ENCODE peak calls at places on chromosomes 13 and 19, in nine cellular contexts. One of them, this sample, is unnamed.

GRCh38 chr13:55403887-55404487 is 1736.7 kb upstream of the PRR20A start:
- DNase-seq in GM23248: no peak
- DNase-seq in body of pancreas: no peak
- DNase-seq in PC-3: no peak
- DNase-seq in psoas muscle: no peak
- DNase-seq in Peyer's patch: no peak
- DNase-seq in IMR-90: no peak
- DNase-seq in endodermal cell: no peak
- DNase-seq in left ventricle myocardium inferior: no peak
- DNase-seq in this sample: no peak

GRCh38 chr19:18883530-18884304 is 12.2 kb downstream of the CERS1 start:
- DNase-seq in GM23248: no peak
- DNase-seq in body of pancreas: no peak
- DNase-seq in PC-3: no peak
- DNase-seq in psoas muscle: no peak
- DNase-seq in Peyer's patch: no peak
- DNase-seq in IMR-90: no peak
- DNase-seq in endodermal cell: no peak
- DNase-seq in left ventricle myocardium inferior: no peak
- DNase-seq in this sample: no peak

GRCh38 chr13:27171244-27171829 is at the start of gene USP12:
- DNase-seq in GM23248: no peak
- DNase-seq in body of pancreas: no peak
- DNase-seq in PC-3: no peak
- DNase-seq in psoas muscle: no peak
- DNase-seq in Peyer's patch: no peak
- DNase-seq in IMR-90: peak
- DNase-seq in endodermal cell: peak
- DNase-seq in left ventricle myocardium inferior: peak
- DNase-seq in this sample: peak

GRCh38 chr13:37708101-37708500 is 109.5 kb upstream of the POSTN start:
- DNase-seq in GM23248: no peak
- DNase-seq in body of pancreas: no peak
- DNase-seq in PC-3: no peak
- DNase-seq in psoas muscle: no peak
- DNase-seq in Peyer's patch: no peak
- DNase-seq in IMR-90: no peak
- DNase-seq in endodermal cell: no peak
- DNase-seq in left ventricle myocardium inferior: no peak
- DNase-seq in this sample: no peak

GRCh38 chr13:73579574-73580274 is 520.9 kb downstream of the KLF5 start:
- DNase-seq in GM23248: no peak
- DNase-seq in body of pancreas: no peak
- DNase-seq in PC-3: no peak
- DNase-seq in psoas muscle: no peak
- DNase-seq in Peyer's patch: no peak
- DNase-seq in IMR-90: no peak
- DNase-seq in endodermal cell: no peak
- DNase-seq in left ventricle myocardium inferior: no peak
- DNase-seq in this sample: no peak

GRCh38 chr19:12837225-12837624 is 1.1 kb upstream of the MAST1 start:
- DNase-seq in GM23248: no peak
- DNase-seq in body of pancreas: no peak
- DNase-seq in PC-3: peak
- DNase-seq in psoas muscle: no peak
- DNase-seq in Peyer's patch: no peak
- DNase-seq in IMR-90: no peak
- DNase-seq in endodermal cell: no peak
- DNase-seq in left ventricle myocardium inferior: no peak
- DNase-seq in this sample: no peak

GRCh38 chr19:2992958-2993357 is 15.6 kb downstream of the TLE6 start:
- DNase-seq in GM23248: no peak
- DNase-seq in body of pancreas: no peak
- DNase-seq in PC-3: no peak
- DNase-seq in psoas muscle: no peak
- DNase-seq in Peyer's patch: no peak
- DNase-seq in IMR-90: no peak
- DNase-seq in endodermal cell: no peak
- DNase-seq in left ventricle myocardium inferior: no peak
- DNase-seq in this sample: no peak

GRCh38 chr13:82879921-82880320 is 1002.4 kb downstream of the SLITRK1 start:
- DNase-seq in GM23248: no peak
- DNase-seq in body of pancreas: no peak
- DNase-seq in PC-3: no peak
- DNase-seq in psoas muscle: no peak
- DNase-seq in Peyer's patch: no peak
- DNase-seq in IMR-90: no peak
- DNase-seq in endodermal cell: no peak
- DNase-seq in left ventricle myocardium inferior: no peak
- DNase-seq in this sample: no peak

GRCh38 chr19:3110126-3110825 is 16.1 kb downstream of the GNA11 start:
- DNase-seq in GM23248: no peak
- DNase-seq in body of pancreas: no peak
- DNase-seq in PC-3: no peak
- DNase-seq in psoas muscle: no peak
- DNase-seq in Peyer's patch: no peak
- DNase-seq in IMR-90: no peak
- DNase-seq in endodermal cell: no peak
- DNase-seq in left ventricle myocardium inferior: no peak
- DNase-seq in this sample: no peak

GRCh38 chr13:112741835-112742570 is 52.2 kb downstream of the ATP11A start:
- DNase-seq in GM23248: no peak
- DNase-seq in body of pancreas: no peak
- DNase-seq in PC-3: no peak
- DNase-seq in psoas muscle: no peak
- DNase-seq in Peyer's patch: peak
- DNase-seq in IMR-90: no peak
- DNase-seq in endodermal cell: no peak
- DNase-seq in left ventricle myocardium inferior: no peak
- DNase-seq in this sample: no peak

GRCh38 chr19:34366670-34367423 is 1.9 kb downstream of the GPI start:
- DNase-seq in GM23248: peak
- DNase-seq in body of pancreas: no peak
- DNase-seq in PC-3: no peak
- DNase-seq in psoas muscle: no peak
- DNase-seq in Peyer's patch: no peak
- DNase-seq in IMR-90: peak
- DNase-seq in endodermal cell: no peak
- DNase-seq in left ventricle myocardium inferior: no peak
- DNase-seq in this sample: no peak

GRCh38 chr19:1582201-1582600 is 10.5 kb downstream of the MBD3 start:
- DNase-seq in GM23248: no peak
- DNase-seq in body of pancreas: no peak
- DNase-seq in PC-3: no peak
- DNase-seq in psoas muscle: no peak
- DNase-seq in Peyer's patch: no peak
- DNase-seq in IMR-90: no peak
- DNase-seq in endodermal cell: no peak
- DNase-seq in left ventricle myocardium inferior: no peak
- DNase-seq in this sample: no peak

GRCh38 chr13:113845723-113846638 is 17.9 kb downstream of the GAS6 start:
- DNase-seq in GM23248: no peak
- DNase-seq in body of pancreas: no peak
- DNase-seq in PC-3: no peak
- DNase-seq in psoas muscle: no peak
- DNase-seq in Peyer's patch: peak
- DNase-seq in IMR-90: no peak
- DNase-seq in endodermal cell: peak
- DNase-seq in left ventricle myocardium inferior: no peak
- DNase-seq in this sample: no peak

GRCh38 chr19:8302357-8302691 is 5.8 kb downstream of the CD320 start:
- DNase-seq in GM23248: no peak
- DNase-seq in body of pancreas: peak
- DNase-seq in PC-3: no peak
- DNase-seq in psoas muscle: peak
- DNase-seq in Peyer's patch: no peak
- DNase-seq in IMR-90: no peak
- DNase-seq in endodermal cell: no peak
- DNase-seq in left ventricle myocardium inferior: peak
- DNase-seq in this sample: peak

GRCh38 chr13:28494537-28494860 is 429 bp downstream of the FLT1 start:
- DNase-seq in GM23248: peak
- DNase-seq in body of pancreas: no peak
- DNase-seq in PC-3: no peak
- DNase-seq in psoas muscle: no peak
- DNase-seq in Peyer's patch: no peak
- DNase-seq in IMR-90: no peak
- DNase-seq in endodermal cell: no peak
- DNase-seq in left ventricle myocardium inferior: no peak
- DNase-seq in this sample: no peak

DNA sequence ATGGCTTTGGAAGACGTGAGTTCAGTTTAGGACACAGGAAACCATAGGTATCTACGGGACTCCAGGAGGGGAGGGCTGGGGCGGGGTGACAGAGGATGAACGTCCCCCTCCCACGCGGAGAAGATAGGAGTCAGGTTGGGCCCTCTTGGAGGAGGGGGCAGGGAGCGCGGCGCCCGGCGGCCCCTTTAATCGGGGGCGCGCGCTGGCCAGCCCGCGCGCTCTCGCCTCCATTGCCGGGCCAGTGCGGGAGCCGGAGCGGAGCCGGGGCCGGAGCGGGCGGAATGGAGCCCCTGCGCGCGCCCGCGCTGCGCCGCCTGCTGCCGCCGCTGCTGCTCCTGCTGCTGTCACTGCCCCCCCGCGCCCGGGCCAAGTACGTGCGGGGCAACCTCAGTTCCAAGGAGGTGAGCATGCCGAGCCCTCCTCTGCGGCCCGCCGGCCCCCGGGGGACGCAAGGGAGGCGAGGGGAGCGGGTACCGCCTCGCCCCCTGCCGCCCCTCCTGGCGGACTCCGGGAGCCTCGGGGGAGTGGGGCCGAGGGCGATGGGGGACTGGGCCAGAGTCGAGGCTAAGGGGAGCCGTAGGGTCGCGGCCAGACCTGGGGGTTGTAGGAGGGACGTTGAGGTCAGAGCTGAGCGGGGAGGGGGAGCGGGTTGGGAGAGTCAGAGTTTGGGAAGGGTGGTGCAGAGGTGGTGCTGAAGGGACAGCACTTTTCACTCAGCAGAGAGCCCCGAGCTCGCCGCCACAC is at the start of gene TMEM145:
- DNase-seq in GM23248: peak
- DNase-seq in body of pancreas: peak
- DNase-seq in PC-3: no peak
- DNase-seq in psoas muscle: peak
- DNase-seq in Peyer's patch: no peak
- DNase-seq in IMR-90: peak
- DNase-seq in endodermal cell: peak
- DNase-seq in left ventricle myocardium inferior: no peak
- DNase-seq in this sample: peak
- H3K4me3 ChIP-seq in GM23248: peak
- H3K4me3 ChIP-seq in body of pancreas: no peak
- H3K4me3 ChIP-seq in PC-3: no peak
- H3K4me3 ChIP-seq in psoas muscle: peak
- H3K4me3 ChIP-seq in Peyer's patch: peak
- H3K4me3 ChIP-seq in IMR-90: peak
- H3K4me3 ChIP-seq in endodermal cell: peak
- H3K4me3 ChIP-seq in left ventricle myocardium inferior: peak
- H3K4me3 ChIP-seq in this sample: peak

DNA sequence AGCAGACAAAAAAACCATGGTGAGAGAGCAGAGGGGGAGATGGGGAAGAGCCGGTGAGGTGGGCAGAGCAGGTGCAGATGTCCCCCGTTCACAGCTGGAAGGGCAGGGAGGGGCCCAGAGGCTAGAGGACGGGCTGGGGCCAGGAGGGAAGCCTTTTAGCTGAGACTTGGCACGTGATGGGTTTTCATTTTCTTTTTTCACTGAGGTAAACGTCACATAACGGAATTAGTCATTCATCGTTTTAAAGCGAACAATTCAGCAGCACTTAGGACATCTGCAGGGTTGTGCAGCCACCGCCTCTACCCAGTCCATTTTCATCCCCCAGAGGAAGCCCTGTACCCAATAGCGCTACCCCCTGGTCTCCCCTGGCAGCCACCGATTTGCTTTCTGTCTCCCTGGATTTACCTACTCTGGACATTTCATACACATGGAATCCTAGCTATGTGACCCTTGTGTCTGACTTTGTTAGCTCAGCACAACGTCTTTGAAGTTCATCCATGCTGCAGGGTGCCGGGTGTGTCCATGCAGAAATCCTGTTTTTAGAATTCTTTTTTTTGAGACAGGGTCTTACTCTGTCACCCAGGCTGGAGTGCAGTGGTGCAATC is 16.0 kb upstream of the EMC10 start:
- DNase-seq in GM23248: peak
- DNase-seq in body of pancreas: no peak
- DNase-seq in PC-3: peak
- DNase-seq in psoas muscle: no peak
- DNase-seq in Peyer's patch: no peak
- DNase-seq in IMR-90: peak
- DNase-seq in endodermal cell: no peak
- DNase-seq in left ventricle myocardium inferior: no peak
- DNase-seq in this sample: no peak
- H3K4me3 ChIP-seq in GM23248: no peak
- H3K4me3 ChIP-seq in body of pancreas: no peak
- H3K4me3 ChIP-seq in PC-3: no peak
- H3K4me3 ChIP-seq in psoas muscle: no peak
- H3K4me3 ChIP-seq in Peyer's patch: no peak
- H3K4me3 ChIP-seq in IMR-90: no peak
- H3K4me3 ChIP-seq in endodermal cell: no peak
- H3K4me3 ChIP-seq in left ventricle myocardium inferior: no peak
- H3K4me3 ChIP-seq in this sample: no peak

GRCh38 chr19:5091576-5092215 is 122.8 kb downstream of the KDM4B start:
- DNase-seq in GM23248: peak
- DNase-seq in body of pancreas: peak
- DNase-seq in PC-3: no peak
- DNase-seq in psoas muscle: peak
- DNase-seq in Peyer's patch: no peak
- DNase-seq in IMR-90: no peak
- DNase-seq in endodermal cell: no peak
- DNase-seq in left ventricle myocardium inferior: no peak
- DNase-seq in this sample: no peak
- H3K4me3 ChIP-seq in GM23248: no peak
- H3K4me3 ChIP-seq in body of pancreas: no peak
- H3K4me3 ChIP-seq in PC-3: no peak
- H3K4me3 ChIP-seq in psoas muscle: no peak
- H3K4me3 ChIP-seq in Peyer's patch: no peak
- H3K4me3 ChIP-seq in IMR-90: no peak
- H3K4me3 ChIP-seq in endodermal cell: no peak
- H3K4me3 ChIP-seq in left ventricle myocardium inferior: no peak
- H3K4me3 ChIP-seq in this sample: no peak

DNA sequence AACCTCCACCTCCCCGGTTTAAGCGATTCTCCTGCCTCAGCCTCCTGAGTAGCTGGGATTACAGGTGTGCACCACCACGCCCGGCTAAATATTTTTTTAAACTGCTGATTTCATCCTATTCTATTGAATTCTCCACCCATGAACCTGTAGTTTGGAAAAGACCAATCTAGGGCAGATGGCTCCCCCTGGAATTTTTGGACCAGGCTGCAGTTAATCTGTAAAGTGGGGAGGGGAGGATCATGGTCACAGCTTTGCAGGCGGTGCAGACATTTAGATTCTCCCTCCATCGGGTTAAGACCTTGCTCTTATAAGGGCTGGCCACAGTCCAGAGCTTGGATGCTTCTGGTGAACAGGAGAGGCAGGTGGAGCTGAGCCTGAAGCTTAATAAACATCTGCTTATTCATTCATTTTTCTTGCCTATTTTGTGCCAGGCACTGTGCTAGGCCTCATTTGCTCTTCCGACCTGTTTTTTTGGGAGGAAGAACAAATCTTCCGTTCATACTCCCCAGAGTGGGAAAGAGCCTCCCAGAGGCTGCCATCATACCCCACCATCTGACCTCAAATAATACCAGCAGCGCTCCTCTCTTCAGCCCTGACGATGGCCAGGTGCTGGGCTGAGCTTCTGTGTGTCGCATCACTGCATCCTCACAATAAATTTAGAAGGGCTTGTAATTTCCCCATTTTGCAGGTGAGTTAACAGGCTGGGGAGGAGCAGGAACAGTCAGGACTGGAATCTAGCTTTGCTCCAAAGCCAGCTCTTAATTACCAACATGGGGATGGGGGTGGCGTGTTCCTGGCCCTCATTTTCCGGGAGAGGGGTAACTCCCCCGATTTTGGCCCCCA is 902 bp upstream of the CCDC106 start:
- DNase-seq in GM23248: peak
- DNase-seq in body of pancreas: no peak
- DNase-seq in PC-3: peak
- DNase-seq in psoas muscle: no peak
- DNase-seq in Peyer's patch: no peak
- DNase-seq in IMR-90: no peak
- DNase-seq in endodermal cell: no peak
- DNase-seq in left ventricle myocardium inferior: no peak
- DNase-seq in this sample: no peak
- H3K4me3 ChIP-seq in GM23248: peak
- H3K4me3 ChIP-seq in body of pancreas: no peak
- H3K4me3 ChIP-seq in PC-3: peak
- H3K4me3 ChIP-seq in psoas muscle: peak
- H3K4me3 ChIP-seq in Peyer's patch: peak
- H3K4me3 ChIP-seq in IMR-90: peak
- H3K4me3 ChIP-seq in endodermal cell: peak
- H3K4me3 ChIP-seq in left ventricle myocardium inferior: peak
- H3K4me3 ChIP-seq in this sample: no peak